ENCODE peak calls at places on chromosomes 11 and 22, in seven cellular contexts. D is GM12891, J is non-pigmented ciliary epithelial cell, M is brain microvascular endothelial cell, B is pancreas, E is NCI-H1092, N is neural progenitor cell. Q is an unnamed sample.

GRCh38 chr11:61769169-61769920 is 16.9 kb downstream of the MYRF start:
- DNase-seq in B (peak), J (peak), M (peak), N (peak), D (no peak), E (no peak), Q (no peak)

GRCh38 chr22:37021710-37022482 is 2.4 kb downstream of the MPST start:
- DNase-seq in M (no peak), N (peak), E (no peak), J (no peak), D (peak), B (no peak), Q (peak)

GRCh38 chr22:20408891-20409290 is 14.9 kb downstream of the ZNF74 start:
- DNase-seq in M (no peak), E (no peak), J (no peak), D (no peak), N (no peak), B (no peak), Q (no peak)

GRCh38 chr11:68014966-68015447 is 4.9 kb downstream of the ALDH3B1 start:
- DNase-seq in N (no peak), J (no peak), M (no peak), E (no peak), B (peak), D (no peak), Q (no peak)

GRCh38 chr11:75272821-75273301 is 32.3 kb downstream of the TPBGL start:
- DNase-seq in D (no peak), J (no peak), N (no peak), B (no peak), E (no peak), M (no peak), Q (no peak)

GRCh38 chr22:35266277-35266676 is 9.0 kb downstream of the HMGXB4 start:
- DNase-seq in B (no peak), J (no peak), N (no peak), M (no peak), D (no peak), E (no peak), Q (no peak)

GRCh38 chr22:39223091-39223710 is 21.6 kb downstream of the PDGFB start:
- DNase-seq in J (no peak), N (peak), E (no peak), D (no peak), B (peak), M (no peak), Q (no peak)

GRCh38 chr11:75734491-75735180 is 17.0 kb downstream of the MOGAT2 start:
- DNase-seq in N (no peak), J (no peak), B (no peak), E (peak), D (no peak), M (no peak), Q (no peak)

GRCh38 chr11:115887727-115888126 is 383.5 kb upstream of the CADM1 start:
- DNase-seq in J (no peak), B (no peak), E (no peak), N (no peak), M (no peak), D (no peak), Q (no peak)

GRCh38 chr11:70029115-70029830 is 48.8 kb upstream of the ANO1 start:
- DNase-seq in J (no peak), E (peak), D (no peak), N (no peak), M (no peak), B (no peak), Q (no peak)

GRCh38 chr22:41966607-41967240 is 2.5 kb upstream of the SEPTIN3 start:
- DNase-seq in E (peak), B (no peak), J (peak), M (peak), N (peak), D (peak), Q (peak)

GRCh38 chr22:44246615-44247326 is 66.0 kb downstream of the SHISAL1 start:
- DNase-seq in B (no peak), M (no peak), D (no peak), E (no peak), N (no peak), J (no peak), Q (no peak)